ENCODE peak calls at places on chromosomes 5 and 9, in nine cellular contexts. H is testis, Z is sigmoid colon, U is heart left ventricle, J is body of pancreas, O is tibial nerve, B is A549, F is Peyer's patch, K is uterus. D is an unnamed sample.

GRCh38 chr5:88674262-88675158 is 208.5 kb downstream of the MEF2C start:
- DNase-seq in Z (no peak), O (no peak), H (peak; percentile 58), F (peak; percentile 51), B (no peak), U (no peak), K (no peak), J (no peak), D (no peak)

GRCh38 chr5:124932791-124933600 is 186.6 kb upstream of the ZNF608 start:
- DNase-seq in U (peak; percentile 30), H (no peak), J (peak; percentile 65), K (peak; percentile 80), Z (peak; percentile 89), O (no peak), F (no peak), B (no peak), D (no peak)

GRCh38 chr5:131171276-131171815 is 602 bp downstream of the LYRM7 start:
- DNase-seq in J (no peak), K (no peak), U (no peak), H (peak; percentile 18), F (no peak), Z (no peak), O (no peak), B (no peak), D (no peak)

GRCh38 chr5:40945111-40945510 is 35.8 kb downstream of the C7 start:
- DNase-seq in H (no peak), Z (no peak), J (no peak), O (no peak), U (no peak), B (no peak), K (no peak), F (no peak), D (no peak)

GRCh38 chr9:97772145-97772544 is 75.0 kb upstream of the XPA start:
- DNase-seq in O (no peak), U (no peak), B (no peak), H (no peak), F (no peak), J (no peak), K (no peak), Z (no peak), D (no peak)

GRCh38 chr9:112820886-112821285 is 69.8 kb downstream of the SLC46A2 start:
- DNase-seq in O (no peak), B (no peak), F (no peak), Z (no peak), U (no peak), J (no peak), H (no peak), K (no peak), D (no peak)

GRCh38 chr5:58887721-58888409 is 305.0 kb downstream of the RAB3C start:
- DNase-seq in U (peak; percentile 54), K (peak; percentile 25), F (no peak), O (peak; percentile 37), J (peak; percentile 15), B (no peak), Z (peak; percentile 68), H (peak; percentile 53), D (no peak)

GRCh38 chr5:125823572-125823971 is 599.6 kb upstream of the GRAMD2B start:
- DNase-seq in F (no peak), U (no peak), J (no peak), Z (no peak), K (no peak), B (no peak), O (no peak), H (no peak), D (no peak)

GRCh38 chr9:89890326-89890980 is 285.6 kb downstream of the GADD45G start:
- DNase-seq in B (no peak), O (no peak), Z (no peak), U (no peak), F (no peak), H (no peak), K (no peak), J (no peak), D (no peak)

GRCh38 chr5:149664083-149664482 is 66.0 kb upstream of the PPARGC1B start:
- DNase-seq in U (no peak), B (no peak), F (no peak), O (no peak), Z (no peak), J (no peak), H (no peak), K (no peak), D (no peak)

GRCh38 chr5:102666164-102666951 is 88.7 kb upstream of the PAM start:
- DNase-seq in B (no peak), Z (no peak), F (no peak), U (no peak), K (no peak), J (peak; percentile 26), H (no peak), O (no peak), D (no peak)

DNA sequence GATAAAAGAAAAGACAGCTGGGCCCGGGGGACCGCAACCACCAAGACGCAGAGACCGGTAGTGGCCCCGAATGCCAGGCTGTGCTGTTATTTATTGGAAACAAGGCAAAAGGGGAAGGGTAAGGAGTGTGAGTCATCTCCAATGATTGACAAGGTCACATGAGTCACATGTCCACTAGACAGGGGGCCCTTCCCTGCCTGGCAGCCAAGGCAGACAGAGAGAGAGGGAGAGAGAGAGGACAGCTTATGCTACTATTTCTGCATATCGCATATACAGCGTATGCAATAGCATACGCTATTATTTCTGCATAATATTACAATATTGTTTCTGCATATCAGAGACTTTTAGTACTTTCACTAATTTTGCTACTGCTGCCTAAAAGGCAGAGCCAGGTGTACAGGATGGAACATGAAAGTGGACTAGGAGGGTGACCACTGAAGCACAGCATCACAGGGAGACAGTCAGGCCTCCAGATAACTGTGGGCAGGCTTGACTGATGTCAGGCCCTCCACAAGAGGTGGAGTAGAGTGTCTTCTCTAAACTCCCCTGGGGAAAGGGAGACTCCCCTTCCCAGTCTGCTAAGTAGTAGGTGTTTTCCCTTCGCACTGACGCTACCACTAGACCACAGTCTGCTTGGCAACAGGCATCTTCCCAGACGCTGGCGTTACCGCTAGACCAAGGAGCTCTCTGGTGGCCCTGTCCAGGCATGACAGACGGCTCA is 50.3 kb downstream of the RFX3 start:
- DNase-seq in O (no peak), H (no peak), U (no peak), Z (no peak), J (no peak), B (no peak), K (no peak), F (no peak), D (no peak)
- H3K4me1 ChIP-seq in O (peaks cover 7% of the 10 kb centered on the region), H (no peaks in the 10 kb centered on the region), U (peaks cover 39% of the 10 kb centered on the region), Z (no peaks in the 10 kb centered on the region), J (peaks cover 6% of the 10 kb centered on the region), B (peaks cover 4% of the 10 kb centered on the region), K (no peaks in the 10 kb centered on the region), F (no peaks in the 10 kb centered on the region), D (no peaks in the 10 kb centered on the region)

GRCh38 chr9:133236291-133237071 is 27.4 kb upstream of the OBP2B start:
- DNase-seq in U (no peak), F (no peak), H (peak; percentile 20), K (no peak), B (no peak), Z (peak; percentile 69), J (no peak), O (no peak), D (peak; percentile 80)
- TF ChIP-seq POLR2A in U (no peak), F (no peak), H (no peak), K (no peak), B (no peak), Z (no peak), J (no peak), O (no peak), D (no peak)

GRCh38 chr9:78304357-78304756 is 7.4 kb downstream of the PSAT1 start:
- DNase-seq in U (no peak), K (no peak), J (no peak), Z (no peak), H (no peak), B (no peak), O (no peak), F (no peak), D (no peak)

GRCh38 chr9:78301466-78301865 is 4.5 kb downstream of the PSAT1 start:
- DNase-seq in Z (no peak), B (no peak), J (no peak), H (no peak), U (no peak), F (no peak), O (no peak), K (no peak), D (no peak)

GRCh38 chr9:78300209-78300608 is 3.3 kb downstream of the PSAT1 start:
- DNase-seq in F (no peak), J (no peak), Z (no peak), B (no peak), O (no peak), U (no peak), K (no peak), H (no peak), D (no peak)

GRCh38 chr9:78306222-78307076 is 9.5 kb downstream of the PSAT1 start:
- DNase-seq in K (no peak), Z (no peak), F (no peak), B (no peak), O (no peak), H (no peak), U (no peak), J (peak; percentile 37), D (no peak)

DNA sequence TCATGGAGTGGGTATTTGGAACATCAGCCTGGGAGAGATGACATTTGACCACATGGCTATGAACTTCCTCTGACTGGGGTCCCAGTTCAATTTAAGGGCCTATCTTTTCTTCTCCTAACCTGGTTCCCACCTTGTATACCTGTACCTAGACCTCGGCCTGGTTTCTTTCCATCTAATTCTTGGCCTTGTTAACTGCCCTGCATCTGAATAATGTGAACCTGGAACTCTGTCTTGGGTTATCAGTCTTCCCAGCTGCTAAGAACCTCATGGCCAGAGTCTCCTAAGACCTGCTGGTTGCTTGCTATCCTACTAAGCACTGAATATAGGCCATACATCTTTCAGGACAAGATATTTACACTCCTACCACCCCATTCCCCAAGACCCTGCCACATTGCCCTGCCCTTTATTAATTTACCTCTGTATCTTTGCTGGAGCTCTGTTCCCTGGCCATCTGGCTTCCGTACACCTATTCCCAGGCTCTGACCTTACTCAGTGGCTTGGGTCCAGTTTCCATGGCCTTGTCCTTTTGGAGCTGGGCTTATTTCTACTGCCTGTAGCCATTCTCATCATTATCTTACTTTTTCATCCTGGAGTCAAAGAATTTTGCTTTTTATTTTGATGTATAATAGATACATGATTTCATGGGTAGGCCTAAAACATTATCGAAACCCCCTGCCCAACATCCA is 6.6 kb downstream of the PSAT1 start:
- DNase-seq in F (no peak), K (no peak), U (no peak), O (no peak), B (no peak), Z (no peak), H (no peak), J (peak; percentile 83), D (no peak)
- TF ChIP-seq CTCF in F (no peak), K (no peak), U (no peak), O (no peak), B (no peak), Z (no peak), H (no peak), J (no peak), D (no peak)

GRCh38 chr9:37381094-37381741 is 41.3 kb upstream of the GRHPR start:
- DNase-seq in Z (no peak), H (peak; percentile 33), F (no peak), J (no peak), B (no peak), U (no peak), K (no peak), O (no peak), D (no peak)
- H3K4me1 ChIP-seq in Z (no peaks in the 10 kb centered on the region), H (no peaks in the 10 kb centered on the region), F (no peaks in the 10 kb centered on the region), J (no peaks in the 10 kb centered on the region), B (no peaks in the 10 kb centered on the region), U (no peaks in the 10 kb centered on the region), K (no peaks in the 10 kb centered on the region), O (no peaks in the 10 kb centered on the region), D (no peaks in the 10 kb centered on the region)